ENCODE peak calls at places on chromosomes 16 and 17, in five cellular contexts. L, Y, Q, V and I are unnamed samples.

GRCh38 chr16:65212240-65212639 is 90.4 kb upstream of the CDH11 start:
- DNase-seq in L (no peak), Y (no peak), Q (no peak), V (no peak), I (no peak)

GRCh38 chr17:39756376-39757079 is 18.8 kb downstream of the GRB7 start:
- DNase-seq in L (no peak), Y (no peak), Q (no peak), V (no peak), I (no peak)

GRCh38 chr17:57986841-57987581 is 1.0 kb downstream of the VEZF1 start:
- DNase-seq in L (no peak), Y (no peak), Q (peak; percentile 46), V (no peak), I (no peak)

GRCh38 chr17:11852911-11853310 is 144.4 kb downstream of the ZNF18 start:
- DNase-seq in L (no peak), Y (no peak), Q (no peak), V (no peak), I (no peak)

GRCh38 chr16:3101018-3101840 is 2.1 kb upstream of the ZSCAN10 start:
- DNase-seq in L (no peak), Y (no peak), Q (no peak), V (no peak), I (peak; percentile 64)

GRCh38 chr16:1183235-1183907 is 30.5 kb downstream of the CACNA1H start:
- DNase-seq in L (no peak), Y (no peak), Q (no peak), V (no peak), I (no peak)

GRCh38 chr16:71473891-71474290 is 11.8 kb upstream of the ZNF23 start:
- DNase-seq in L (peak; percentile 71), Y (no peak), Q (no peak), V (no peak), I (no peak)

GRCh38 chr17:75896360-75897075 is at the start of gene TRIM65:
- DNase-seq in L (no peak), Y (peak; percentile 92), Q (peak; percentile 86), V (no peak), I (peak; percentile 94)

GRCh38 chr16:4877298-4877685 is 30.0 kb downstream of the UBN1 start:
- DNase-seq in L (no peak), Y (no peak), Q (no peak), V (no peak), I (no peak)

GRCh38 chr16:23048164-23048563 is 101.1 kb downstream of the USP31 start:
- DNase-seq in L (no peak), Y (no peak), Q (no peak), V (no peak), I (no peak)

GRCh38 chr16:27724491-27724878 is 174.5 kb downstream of the KATNIP start:
- DNase-seq in L (no peak), Y (no peak), Q (peak; percentile 45), V (no peak), I (no peak)

GRCh38 chr17:16380640-16381495 is at the start of gene UBB:
- DNase-seq in L (peak; percentile 95), Y (peak; percentile 81), Q (peak; percentile 97), V (peak; percentile 90), I (peak; percentile 88)

GRCh38 chr17:45312477-45313418 is 4.1 kb downstream of the MAP3K14 start:
- DNase-seq in L (no peak), Y (no peak), Q (no peak), V (no peak), I (no peak)

GRCh38 chr17:81390029-81390428 is 5.2 kb upstream of the BAHCC1 start:
- DNase-seq in L (no peak), Y (no peak), Q (no peak), V (no peak), I (no peak)

GRCh38 chr17:38868968-38869646 is 751 bp upstream of the LASP1 start:
- DNase-seq in L (peak; percentile 79), Y (no peak), Q (peak; percentile 94), V (peak; percentile 63), I (no peak)

GRCh38 chr17:65332375-65332774 is 195.2 kb downstream of the RGS9 start:
- DNase-seq in L (peak; percentile 50), Y (no peak), Q (no peak), V (no peak), I (no peak)

GRCh38 chr16:19936431-19936830 is 51.8 kb upstream of the GPRC5B start:
- DNase-seq in L (no peak), Y (no peak), Q (no peak), V (no peak), I (no peak)

GRCh38 chr17:40458001-40458791 is 14.9 kb downstream of the IGFBP4 start:
- DNase-seq in L (no peak), Y (no peak), Q (peak; percentile 62), V (no peak), I (no peak)

GRCh38 chr16:11602321-11602720 is 15.6 kb upstream of the LITAF start:
- DNase-seq in L (no peak), Y (no peak), Q (no peak), V (no peak), I (no peak)

GRCh38 chr16:11258553-11259287 is 2.7 kb upstream of the SOCS1 start:
- DNase-seq in L (no peak), Y (peak; percentile 70), Q (peak; percentile 83), V (no peak), I (peak; percentile 64)

GRCh38 chr17:37702605-37703004 is 42.3 kb downstream of the HNF1B start:
- DNase-seq in L (peak; percentile 33), Y (no peak), Q (no peak), V (no peak), I (no peak)

GRCh38 chr17:57879437-57880085 is 29.7 kb upstream of the MRPS23 start:
- DNase-seq in L (no peak), Y (no peak), Q (no peak), V (no peak), I (no peak)

GRCh38 chr16:48608871-48609452 is 1.0 kb downstream of the N4BP1 start:
- DNase-seq in L (no peak), Y (no peak), Q (peak; percentile 21), V (no peak), I (no peak)

GRCh38 chr17:48561894-48562810 is 16.0 kb downstream of the HOXB4 start:
- DNase-seq in L (no peak), Y (no peak), Q (no peak), V (no peak), I (no peak)

GRCh38 chr17:31495049-31495885 is 103.8 kb downstream of the RAB11FIP4 start:
- DNase-seq in L (no peak), Y (no peak), Q (peak; percentile 82), V (no peak), I (no peak)
- TF ChIP-seq POLR2AphosphoS5 in L (no peak), Y (no peak), Q (peak; percentile 47), V (no peak), I (no peak)

DNA sequence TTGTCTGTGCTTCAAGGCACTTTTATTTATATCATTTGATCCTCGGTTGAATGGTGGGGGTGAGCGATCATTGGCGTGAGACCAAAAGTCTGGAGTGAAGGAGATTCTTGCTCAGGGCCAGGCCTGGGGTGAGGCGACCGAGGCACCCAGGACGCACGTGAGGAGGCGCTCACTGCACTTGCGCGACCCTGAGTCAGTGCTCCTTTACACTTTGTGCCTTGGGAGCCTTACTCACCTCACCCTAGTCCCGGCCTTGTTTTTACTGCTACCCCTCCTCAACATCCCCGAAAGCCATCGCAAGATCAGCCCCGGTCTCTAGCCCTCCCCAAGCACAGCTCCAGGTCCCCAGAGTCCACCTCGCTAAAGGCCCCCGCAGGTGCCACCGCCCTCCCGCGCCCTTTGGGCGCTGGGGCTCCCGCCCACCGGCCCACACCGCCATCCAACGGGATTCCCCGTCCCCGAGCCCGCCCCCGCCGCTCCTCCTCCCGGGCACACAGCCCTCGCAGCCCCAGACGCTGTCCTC is 496 bp downstream of the EZH1 start:
- DNase-seq in L (peak; percentile 21), Y (peak; percentile 53), Q (peak; percentile 76), V (no peak), I (peak; percentile 56)
- TF ChIP-seq POLR2AphosphoS5 in L (peak; percentile 15), Y (peak; percentile 18), Q (no peak), V (no peak), I (no peak)

DNA sequence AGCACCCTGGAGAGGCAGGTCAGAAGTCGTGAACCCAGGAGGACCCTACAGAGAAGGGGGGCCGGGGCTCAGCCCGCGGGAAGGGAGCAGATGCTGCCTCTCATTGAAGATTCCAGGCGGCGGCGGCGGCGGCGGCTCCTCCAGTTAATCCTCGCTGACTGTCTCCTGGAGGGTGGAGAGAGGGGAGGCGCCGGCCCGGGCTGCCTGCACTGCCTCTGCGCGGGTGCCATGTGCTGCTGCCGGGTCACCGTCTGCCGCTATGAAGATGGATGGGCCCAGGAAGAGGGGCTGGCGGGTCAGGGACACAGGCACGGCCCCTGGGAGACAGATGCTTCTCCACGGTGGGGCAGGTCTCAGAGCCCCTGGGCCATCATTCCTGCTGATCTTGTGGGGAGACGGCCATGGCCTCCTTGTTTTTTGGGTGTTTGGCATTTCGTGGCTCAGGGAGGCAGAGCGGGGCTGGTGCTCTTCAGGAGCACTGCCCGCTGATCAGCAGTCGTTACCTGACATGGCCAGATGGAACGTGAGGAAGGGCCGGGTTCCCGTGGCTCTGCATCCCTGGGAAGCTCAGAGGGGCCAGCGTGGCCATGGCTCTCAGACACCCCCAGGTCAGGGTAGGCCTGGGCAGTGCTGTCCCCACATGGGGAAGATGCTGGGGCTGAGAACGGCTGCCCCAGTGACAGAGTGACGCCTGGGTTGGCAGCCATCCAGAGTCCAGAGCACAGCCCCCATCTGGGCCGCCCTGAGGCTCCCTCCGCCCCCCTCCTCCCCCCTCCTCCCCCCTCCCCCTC is 36.1 kb downstream of the GINS2 start:
- DNase-seq in L (no peak), Y (no peak), Q (peak; percentile 63), V (no peak), I (no peak)
- TF ChIP-seq POLR2AphosphoS5 in L (peak; percentile 29), Y (no peak), Q (no peak), V (no peak), I (no peak)

GRCh38 chr17:47267354-47267828 is 13.8 kb downstream of the ITGB3 start:
- DNase-seq in L (no peak), Y (no peak), Q (no peak), V (no peak), I (no peak)
- TF ChIP-seq POLR2AphosphoS5 in L (no peak), Y (no peak), Q (no peak), V (no peak), I (no peak)